ENCODE peak calls at places on chromosomes 7 and 10, in ten cellular contexts. E is spleen, Z is Caco-2, A is colonic mucosa, J is OCI-LY7, S is Peyer's patch, C is A549, Q is body of pancreas, U is gastrocnemius medialis, L is SJSA1. H is an unnamed sample.

GRCh38 chr10:11358046-11358445 is 253.4 kb downstream of the USP6NL start:
- DNase-seq in E (no peak), Z (no peak), A (no peak), J (no peak), S (no peak), C (no peak), Q (no peak), U (no peak), L (no peak), H (no peak)

GRCh38 chr7:102318482-102318971 is 31.9 kb downstream of the SH2B2 start:
- DNase-seq in E (peak; percentile 50), Z (no peak), A (no peak), J (no peak), S (peak; percentile 28), C (peak; percentile 55), Q (no peak), U (no peak), L (no peak), H (no peak)

GRCh38 chr7:153381275-153382119 is 621.9 kb downstream of the ACTR3B start:
- DNase-seq in E (no peak), Z (peak; percentile 17), A (no peak), J (peak; percentile 36), S (no peak), C (peak; percentile 15), Q (peak; percentile 43), U (no peak), L (no peak), H (no peak)

GRCh38 chr7:100546129-100546867 is 7.3 kb downstream of the AGFG2 start:
- DNase-seq in E (no peak), Z (no peak), A (peak; percentile 66), J (no peak), S (no peak), C (peak; percentile 63), Q (no peak), U (no peak), L (no peak), H (no peak)

GRCh38 chr10:404991-405390 is 269.7 kb downstream of the ZMYND11 start:
- DNase-seq in E (no peak), Z (no peak), A (peak; percentile 3), J (no peak), S (no peak), C (no peak), Q (no peak), U (no peak), L (no peak), H (no peak)

GRCh38 chr7:116628971-116629586 is 42.9 kb upstream of the MET start:
- DNase-seq in E (no peak), Z (no peak), A (no peak), J (no peak), S (no peak), C (no peak), Q (peak; percentile 59), U (peak; percentile 55), L (no peak), H (peak; percentile 20)

GRCh38 chr10:17084989-17085725 is 44.5 kb downstream of the CUBN start:
- DNase-seq in E (no peak), Z (no peak), A (no peak), J (no peak), S (no peak), C (no peak), Q (no peak), U (no peak), L (no peak), H (no peak)

GRCh38 chr10:99524050-99524666 is 8.6 kb upstream of the NKX2-3 start:
- DNase-seq in E (no peak), Z (no peak), A (no peak), J (no peak), S (no peak), C (no peak), Q (no peak), U (no peak), L (no peak), H (no peak)

GRCh38 chr10:118447478-118447877 is 105.4 kb upstream of the FAM204A start:
- DNase-seq in E (no peak), Z (no peak), A (peak; percentile 67), J (no peak), S (peak; percentile 60), C (no peak), Q (no peak), U (peak; percentile 12), L (no peak), H (no peak)

GRCh38 chr10:34814228-34815173 is 595 bp downstream of the PARD3 start:
- DNase-seq in E (peak; percentile 64), Z (peak; percentile 83), A (peak; percentile 49), J (no peak), S (peak; percentile 76), C (peak; percentile 59), Q (peak; percentile 57), U (no peak), L (no peak), H (no peak)

GRCh38 chr7:121020243-121020642 is 31.7 kb downstream of the CPED1 start:
- DNase-seq in E (no peak), Z (no peak), A (no peak), J (no peak), S (no peak), C (no peak), Q (no peak), U (no peak), L (no peak), H (no peak)

GRCh38 chr7:102094311-102094710 is 192.4 kb upstream of the SH2B2 start:
- DNase-seq in E (no peak), Z (no peak), A (peak; percentile 18), J (no peak), S (no peak), C (no peak), Q (no peak), U (no peak), L (no peak), H (no peak)

GRCh38 chr10:97571622-97572021 is 957 bp upstream of the ANKRD2 start:
- DNase-seq in E (peak; percentile 16), Z (peak; percentile 57), A (no peak), J (no peak), S (no peak), C (no peak), Q (no peak), U (no peak), L (no peak), H (no peak)

GRCh38 chr10:16673443-16673842 is 143.8 kb downstream of the RSU1 start:
- DNase-seq in E (no peak), Z (no peak), A (no peak), J (no peak), S (no peak), C (no peak), Q (no peak), U (no peak), L (no peak), H (no peak)

GRCh38 chr10:73850863-73851461 is 23.4 kb downstream of the CAMK2G start:
- DNase-seq in E (no peak), Z (peak; percentile 37), A (no peak), J (no peak), S (no peak), C (no peak), Q (no peak), U (no peak), L (no peak), H (no peak)

GRCh38 chr7:92503767-92504166 is 24.6 kb downstream of the PEX1 start:
- DNase-seq in E (no peak), Z (no peak), A (no peak), J (no peak), S (no peak), C (no peak), Q (no peak), U (no peak), L (no peak), H (no peak)

GRCh38 chr10:3748484-3748883 is 36.5 kb downstream of the KLF6 start:
- DNase-seq in E (no peak), Z (no peak), A (no peak), J (no peak), S (no peak), C (no peak), Q (no peak), U (no peak), L (no peak), H (no peak)

GRCh38 chr7:57821438-57822382 is 371.7 kb downstream of the ZNF716 start:
- DNase-seq in E (no peak), Z (no peak), A (no peak), J (no peak), S (no peak), C (no peak), Q (no peak), U (no peak), L (no peak), H (no peak)

GRCh38 chr7:57820477-57820876 is 370.5 kb downstream of the ZNF716 start:
- DNase-seq in E (no peak), Z (no peak), A (no peak), J (no peak), S (no peak), C (no peak), Q (no peak), U (no peak), L (no peak), H (no peak)

GRCh38 chr7:57819491-57819981 is 369.6 kb downstream of the ZNF716 start:
- DNase-seq in E (no peak), Z (no peak), A (no peak), J (no peak), S (no peak), C (no peak), Q (no peak), U (no peak), L (no peak), H (no peak)
- H3K9me3 ChIP-seq in E (peaks cover 6% of the 10 kb centered on the region), Z (no peaks in the 10 kb centered on the region), A (no peaks in the 10 kb centered on the region), J (no peaks in the 10 kb centered on the region), S (no peaks in the 10 kb centered on the region), C (no peaks in the 10 kb centered on the region), Q (no peaks in the 10 kb centered on the region), U (no peaks in the 10 kb centered on the region), L (no peaks in the 10 kb centered on the region), H (no peaks in the 10 kb centered on the region)

GRCh38 chr10:128897414-128897928 is 569.6 kb upstream of the MGMT start:
- DNase-seq in E (no peak), Z (no peak), A (no peak), J (no peak), S (no peak), C (no peak), Q (no peak), U (no peak), L (no peak), H (no peak)
- H3K4me3 ChIP-seq in E (no peak overlapping the region), Z (no peak overlapping the region), A (no peak overlapping the region), J (no peak overlapping the region), S (no peak overlapping the region), C (no peak overlapping the region), Q (no peak overlapping the region), U (no peak overlapping the region), L (no peak overlapping the region), H (no peak overlapping the region)

DNA sequence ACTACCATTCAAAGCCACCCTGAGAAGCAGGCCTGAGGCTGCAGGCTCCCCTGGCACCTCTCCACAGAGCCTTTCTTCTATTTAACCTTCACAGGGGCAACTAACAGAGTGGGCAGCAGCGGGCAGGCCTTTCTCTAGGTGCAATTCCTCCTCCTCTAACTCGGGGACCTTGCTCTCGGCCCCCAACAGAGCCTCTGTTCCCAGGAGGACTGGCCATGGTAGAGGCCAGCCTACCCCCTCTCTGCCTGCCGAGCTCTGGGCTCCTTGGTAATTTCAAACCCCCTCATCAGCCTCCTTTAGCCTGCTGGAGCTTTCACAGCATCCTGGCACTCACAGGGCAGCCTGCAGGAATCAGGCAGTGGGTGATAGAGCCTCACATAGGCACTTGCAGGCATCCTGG is 920.8 kb upstream of the ZNF722 start:
- DNase-seq in E (no peak), Z (no peak), A (no peak), J (no peak), S (no peak), C (no peak), Q (no peak), U (no peak), L (no peak), H (no peak)
- H3K9me3 ChIP-seq in E (peaks cover 50% of the 10 kb centered on the region), Z (peaks cover 3% of the 10 kb centered on the region), A (no peaks in the 10 kb centered on the region), J (no peaks in the 10 kb centered on the region), S (no peaks in the 10 kb centered on the region), C (peaks cover 14% of the 10 kb centered on the region), Q (no peaks in the 10 kb centered on the region), U (no peaks in the 10 kb centered on the region), L (no peaks in the 10 kb centered on the region), H (peaks cover 66% of the 10 kb centered on the region)

GRCh38 chr10:91925022-91925320 is 1.4 kb downstream of the BTAF1 start:
- DNase-seq in E (no peak), Z (no peak), A (no peak), J (no peak), S (no peak), C (no peak), Q (no peak), U (no peak), L (no peak), H (no peak)
- H3K4me3 ChIP-seq in E (peak overlapping the region; percentile 84), Z (peak overlapping the region; percentile 85), A (peak overlapping the region; percentile 91), J (peak overlapping the region; percentile 82), S (peak overlapping the region; percentile 92), C (peak overlapping the region; percentile 58), Q (no peak overlapping the region), U (peak overlapping the region; percentile 72), L (peak overlapping the region; percentile 97), H (peak overlapping the region; percentile 90)

H was measured in tibial nerve.